ENCODE peak calls at places on chromosomes 4 and X, in four cellular contexts. G is GM12878, R is K562, M is WTC11. X is an unnamed sample.

GRCh38 chr4:68175562-68176155 is 46.0 kb upstream of the TMPRSS11F start:
- DNase-seq in G (peak), R (peak), M (no peak), X (peak)

GRCh38 chrX:132294192-132294591 is 74.9 kb upstream of the RAP2C start:
- DNase-seq in G (no peak), M (no peak), R (no peak), X (no peak)

GRCh38 chrX:129748265-129748664 is 9.5 kb downstream of the XPNPEP2 start:
- DNase-seq in R (no peak), G (no peak), M (no peak), X (no peak)

GRCh38 chr4:186161138-186161537 is 30.2 kb upstream of the CYP4V2 start:
- DNase-seq in G (peak), M (no peak), R (no peak), X (no peak)

GRCh38 chr4:177455591-177455990 is 13.4 kb upstream of the AGA start:
- DNase-seq in R (no peak), M (no peak), G (no peak), X (no peak)

GRCh38 chr4:172188248-172188976 is 375.2 kb downstream of the GALNTL6 start:
- DNase-seq in R (no peak), G (no peak), M (no peak), X (no peak)

GRCh38 chrX:24260827-24261550 is 52.9 kb downstream of the SUPT20HL2 start:
- DNase-seq in R (no peak), M (no peak), G (no peak), X (no peak)

GRCh38 chr4:156773648-156774357 is 197.8 kb downstream of the PDGFC start:
- DNase-seq in M (no peak), R (no peak), G (no peak), X (no peak)

GRCh38 chr4:110808371-110808878 is 185.5 kb upstream of the PITX2 start:
- DNase-seq in G (peak), M (no peak), R (no peak), X (no peak)

GRCh38 chrX:103393487-103393886 is 17.1 kb downstream of the BEX3 start:
- DNase-seq in R (no peak), M (no peak), G (no peak), X (no peak)

GRCh38 chr4:71713611-71714203 is 70.2 kb downstream of the GC start:
- DNase-seq in M (no peak), G (no peak), R (peak), X (peak)

GRCh38 chrX:129461801-129462456 is 61.4 kb downstream of the SMARCA1 start:
- DNase-seq in M (no peak), G (no peak), R (no peak), X (no peak)

GRCh38 chr4:77172336-77172735 is 15.3 kb downstream of the CCNG2 start:
- DNase-seq in G (no peak), M (no peak), R (no peak), X (no peak)

GRCh38 chr4:14856927-14857220 is 145.4 kb upstream of the CPEB2 start:
- DNase-seq in M (no peak), R (no peak), G (no peak), X (no peak)

GRCh38 chrX:41180194-41180902 is 95.1 kb downstream of the USP9X start:
- DNase-seq in R (peak), M (peak), G (peak), X (peak)

GRCh38 chr4:146222313-146222712 is 8.0 kb downstream of the REELD1 start:
- DNase-seq in M (no peak), R (no peak), G (no peak), X (no peak)

GRCh38 chrX:49995021-49995731 is 72.8 kb downstream of the CLCN5 start:
- DNase-seq in R (no peak), M (no peak), G (no peak), X (no peak)

GRCh38 chr4:188439641-188440311 is 300.5 kb downstream of the TRIML1 start:
- DNase-seq in M (no peak), G (no peak), R (no peak), X (peak)

GRCh38 chrX:11629593-11630211 is 36.0 kb downstream of the ARHGAP6 start:
- DNase-seq in M (no peak), G (no peak), R (no peak), X (no peak)

GRCh38 chr4:18914182-18914581 is 892.6 kb upstream of the LCORL start:
- DNase-seq in R (no peak), G (no peak), M (no peak), X (no peak)

GRCh38 chr4:146255463-146255862 is 41.1 kb downstream of the REELD1 start:
- DNase-seq in M (no peak), G (no peak), R (no peak), X (no peak)

GRCh38 chr4:119597377-119597776 is 31.2 kb downstream of the PDE5A start:
- DNase-seq in R (no peak), M (no peak), G (no peak), X (no peak)

GRCh38 chr4:38989487-38989886 is 42.7 kb downstream of the TMEM156 start:
- DNase-seq in R (no peak), G (no peak), M (no peak), X (no peak)

GRCh38 chrX:75038925-75039324 is 113.7 kb upstream of the NEXMIF start:
- DNase-seq in M (peak), G (peak), R (no peak), X (no peak)

GRCh38 chrX:21883258-21883657 is 27.5 kb downstream of the YY2 start:
- DNase-seq in R (no peak), G (no peak), M (no peak), X (no peak)

GRCh38 chr4:180717451-180717850 is 1525.8 kb upstream of the TENM3 start:
- DNase-seq in G (no peak), M (no peak), R (no peak), X (no peak)
- TF ChIP-seq USF1 in G (no peak), M (no peak), R (no peak), X (no peak)

GRCh38 chr4:2249526-2249991 is 7.6 kb upstream of the HAUS3 start:
- DNase-seq in R (no peak), M (no peak), G (no peak), X (no peak)
- TF ChIP-seq USF1 in R (no peak), M (no peak), G (no peak), X (no peak)

DNA sequence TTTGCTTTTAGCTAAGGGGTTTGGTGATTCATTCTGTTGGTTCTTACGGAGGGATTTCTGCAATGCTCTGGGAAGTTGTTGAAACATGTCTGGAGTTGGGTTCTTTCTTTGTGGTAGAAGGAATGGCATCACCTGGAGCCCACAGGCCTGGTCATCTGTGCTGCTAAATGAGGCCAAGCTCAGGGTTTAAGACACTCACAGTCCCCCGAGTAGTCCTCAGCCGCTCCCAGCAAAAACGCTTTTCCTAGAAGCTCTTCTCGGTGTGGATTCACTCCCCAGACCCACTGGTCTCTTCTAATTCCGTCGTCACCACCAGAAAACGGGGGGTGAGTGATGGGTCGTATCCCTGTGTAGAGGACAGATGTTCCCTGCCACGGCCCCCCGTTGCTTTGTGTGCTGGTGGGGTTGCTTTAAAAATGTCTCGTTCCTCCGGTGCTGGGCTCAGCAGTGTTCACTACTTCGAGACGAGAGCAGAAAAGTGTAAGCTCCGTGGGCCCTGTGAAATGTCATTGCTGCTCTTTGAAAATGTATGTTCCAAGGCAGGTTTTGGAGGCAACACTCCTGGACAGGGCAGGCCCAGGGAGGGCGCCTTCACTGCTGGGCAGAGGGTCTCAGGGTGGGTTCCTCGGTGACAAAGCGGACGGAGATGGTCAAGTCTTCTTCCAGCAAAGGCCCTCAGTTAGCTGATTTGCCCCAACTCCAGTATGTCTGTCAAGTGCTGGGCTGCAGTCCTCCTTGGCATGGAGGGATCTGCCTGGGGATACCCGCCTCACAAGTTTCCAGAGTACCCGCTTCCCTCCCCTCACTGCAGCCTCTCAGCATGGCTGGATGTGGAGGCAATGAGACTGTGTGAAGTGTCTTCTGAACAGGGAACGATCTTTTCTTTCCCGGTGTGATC is 37.3 kb downstream of the PSAPL1 start:
- DNase-seq in M (no peak), R (no peak), G (no peak), X (peak)
- TF ChIP-seq USF1 in M (no peak), R (no peak), G (no peak), X (no peak)

DNA sequence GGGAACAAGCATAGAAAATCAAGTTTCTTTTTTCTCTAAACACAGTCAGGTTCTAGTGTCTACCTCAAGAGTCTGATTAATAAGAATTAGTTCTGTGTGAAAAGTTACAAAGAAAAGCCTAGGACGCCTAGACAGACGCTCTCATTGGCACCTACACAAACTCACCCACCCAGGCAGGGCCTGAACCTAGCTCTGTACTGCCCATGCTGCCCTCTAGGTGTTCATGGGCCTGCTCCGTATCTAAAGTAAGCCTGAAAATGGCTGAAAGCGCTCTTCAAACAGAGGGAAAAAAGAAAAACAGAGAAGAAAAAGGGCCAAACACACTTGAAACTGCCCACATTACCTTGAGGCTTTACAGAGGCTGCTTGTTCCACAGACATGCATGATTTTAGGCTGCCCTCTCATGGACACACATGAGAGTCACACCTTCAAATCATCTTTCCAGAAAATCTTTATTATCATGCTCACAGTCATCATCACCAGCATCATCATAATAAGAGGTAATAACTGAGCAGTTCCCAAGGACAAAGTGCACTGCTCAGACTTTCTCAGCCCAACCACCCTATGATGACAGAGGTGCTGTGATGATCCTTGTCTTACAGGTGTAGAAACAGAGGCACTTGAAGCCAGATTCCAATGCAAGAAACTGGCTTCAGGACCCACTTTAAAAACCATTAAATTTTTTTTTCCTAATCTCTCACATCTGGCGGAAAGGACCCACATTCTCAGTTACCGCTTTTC is 49.6 kb downstream of the MAP7D2 start:
- DNase-seq in M (no peak), G (no peak), R (peak), X (peak)
- TF ChIP-seq USF1 in M (no peak), G (no peak), R (no peak), X (no peak)

GRCh38 chrX:10197597-10198210 is 40.9 kb downstream of the CLCN4 start:
- DNase-seq in G (no peak), R (no peak), M (no peak), X (no peak)
- TF ChIP-seq USF1 in G (no peak), R (no peak), M (no peak), X (no peak)

DNA sequence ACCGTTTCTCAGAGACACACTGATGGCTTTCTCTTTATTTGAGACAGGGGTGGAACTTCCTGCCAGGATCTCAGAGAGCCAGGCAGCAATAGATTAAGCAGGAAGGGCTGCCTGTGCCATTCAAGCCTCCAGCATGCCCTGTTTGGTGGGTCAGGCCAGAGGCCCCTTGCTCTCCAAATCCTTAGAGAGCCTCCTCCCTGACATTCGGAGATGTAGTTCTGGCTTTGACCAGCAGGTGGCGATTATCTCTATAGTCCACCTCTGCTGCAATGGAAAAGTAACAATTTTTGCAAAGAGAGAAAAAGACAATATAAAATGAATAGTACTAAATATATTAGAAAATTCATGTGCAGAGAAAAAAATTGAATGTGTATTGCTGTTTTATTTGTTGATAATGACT is 93.9 kb downstream of the NXF2B start:
- DNase-seq in M (peak), G (no peak), R (peak), X (peak)
- TF ChIP-seq USF1 in M (no peak), G (no peak), R (no peak), X (no peak)

GRCh38 chrX:40015693-40016092 is 82.1 kb downstream of the BCOR start:
- DNase-seq in M (no peak), G (no peak), R (no peak), X (no peak)

GRCh38 chrX:40010550-40011364 is 87.0 kb downstream of the BCOR start:
- DNase-seq in G (no peak), M (no peak), R (no peak), X (peak)

GRCh38 chrX:40011483-40012038 is 86.2 kb downstream of the BCOR start:
- DNase-seq in R (no peak), M (no peak), G (no peak), X (peak)

GRCh38 chrX:40012039-40012799 is 85.5 kb downstream of the BCOR start:
- DNase-seq in R (no peak), G (no peak), M (no peak), X (no peak)

GRCh38 chrX:40012800-40013682 is 84.7 kb downstream of the BCOR start:
- DNase-seq in M (peak), G (no peak), R (peak), X (no peak)
- TF ChIP-seq USF1 in M (no peak), G (no peak), R (no peak), X (no peak)

X was measured in SK-N-SH.